ENCODE peak calls at places on chromosomes 5 and 9, in five cellular contexts. D is HCT116, C is WTC11, K is K562, U is GM12878. S is an unnamed sample.

GRCh38 chr5:90570034-90570433 is 11.4 kb downstream of the ADGRV1 start:
- DNase-seq in C (no peak), D (no peak), K (no peak), U (no peak), S (no peak)

GRCh38 chr9:127122176-127123151 is at the start of gene ANGPTL2:
- DNase-seq in D (no peak), C (peak; percentile 91), U (no peak), K (peak; percentile 23), S (no peak)

GRCh38 chr5:69299625-69300024 is 33.0 kb downstream of the CCDC125 start:
- DNase-seq in K (no peak), C (no peak), D (no peak), U (no peak), S (no peak)

GRCh38 chr9:133619791-133620190 is 10.6 kb upstream of the FAM163B start:
- DNase-seq in D (no peak), C (no peak), U (no peak), K (no peak), S (no peak)

GRCh38 chr9:87504938-87505337 is 7.3 kb downstream of the DAPK1 start:
- DNase-seq in U (no peak), D (no peak), K (no peak), C (no peak), S (no peak)

GRCh38 chr9:133004091-133005072 is 25.9 kb downstream of the GFI1B start:
- DNase-seq in C (peak; percentile 6), K (peak; percentile 89), U (no peak), D (no peak), S (no peak)

GRCh38 chr9:18755263-18755662 is 277.7 kb downstream of the SAXO1 start:
- DNase-seq in C (no peak), U (no peak), D (no peak), K (no peak), S (no peak)

GRCh38 chr5:54361683-54362411 is 51.5 kb upstream of the ARL15 start:
- DNase-seq in K (no peak), C (no peak), D (no peak), U (no peak), S (no peak)

GRCh38 chr9:136119259-136120118 is 814 bp upstream of the TMEM250 start:
- DNase-seq in D (no peak), C (peak; percentile 55), K (peak; percentile 75), U (no peak), S (no peak)

GRCh38 chr5:134122530-134122929 is 8.0 kb downstream of the TCF7 start:
- DNase-seq in K (no peak), C (no peak), U (no peak), D (no peak), S (no peak)

GRCh38 chr5:1781726-1782384 is 17.8 kb downstream of the MRPL36 start:
- DNase-seq in K (no peak), C (no peak), D (no peak), U (no peak), S (no peak)

GRCh38 chr5:54774281-54775171 is 210.9 kb downstream of the ESM1 start:
- DNase-seq in C (no peak), D (no peak), U (no peak), K (no peak), S (no peak)

GRCh38 chr5:59157001-59157527 is 574.2 kb downstream of the RAB3C start:
- DNase-seq in K (no peak), D (no peak), C (no peak), U (no peak), S (no peak)

GRCh38 chr5:43661102-43661501 is 58.1 kb downstream of the NNT start:
- DNase-seq in K (no peak), D (peak; percentile 35), U (no peak), C (peak; percentile 17), S (no peak)

GRCh38 chr5:59124983-59125960 is 542.4 kb downstream of the RAB3C start:
- DNase-seq in U (no peak), K (no peak), C (peak; percentile 17), D (no peak), S (no peak)

GRCh38 chr5:14135621-14136020 is 7.5 kb upstream of the TRIO start:
- DNase-seq in K (no peak), U (no peak), D (no peak), C (no peak), S (no peak)

GRCh38 chr5:62450259-62450658 is 37.7 kb downstream of the IPO11 start:
- DNase-seq in K (no peak), D (no peak), U (no peak), C (no peak), S (no peak)

GRCh38 chr5:76742586-76742985 is 26.7 kb downstream of the F2R start:
- DNase-seq in K (no peak), D (no peak), C (no peak), U (no peak), S (no peak)

GRCh38 chr5:131413605-131414559 is 150.0 kb downstream of the CDC42SE2 start:
- DNase-seq in K (no peak), C (no peak), D (no peak), U (peak; percentile 45), S (no peak)

GRCh38 chr9:98104445-98104881 is 14.6 kb downstream of the TRIM14 start:
- DNase-seq in C (no peak), U (no peak), K (no peak), D (no peak), S (no peak)

GRCh38 chr5:109558952-109559351 is 130.8 kb upstream of the MAN2A1 start:
- DNase-seq in C (no peak), K (no peak), D (no peak), U (no peak), S (no peak)

GRCh38 chr5:134111741-134112647 is 2.5 kb upstream of the TCF7 start:
- DNase-seq in C (no peak), D (no peak), U (no peak), K (peak; percentile 49), S (no peak)

DNA sequence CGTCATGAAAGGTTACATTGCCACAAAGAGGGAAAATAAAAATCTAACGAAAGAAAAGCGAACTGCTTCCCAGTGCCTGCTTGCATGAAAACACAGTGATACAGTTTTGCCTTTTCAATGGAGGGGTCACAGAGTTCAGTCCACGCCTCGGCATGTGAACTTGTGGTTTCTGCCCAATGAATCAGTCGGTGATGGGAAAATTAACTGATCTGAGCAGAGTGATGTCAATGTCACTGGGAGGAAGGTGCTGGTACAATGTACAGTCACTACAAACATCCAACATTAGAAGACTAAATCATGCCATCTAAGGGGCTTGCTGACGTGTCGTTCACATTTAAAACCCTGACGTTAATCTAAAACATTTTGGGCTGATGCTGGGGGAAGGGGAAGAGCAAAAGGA is 151.8 kb upstream of the MSX2 start:
- DNase-seq in K (no peak), D (no peak), C (no peak), U (no peak), S (no peak)
- TF ChIP-seq SP1 in K (no peak), D (no peak), C (no peak), U (no peak), S (no peak)

GRCh38 chr5:132812123-132812948 is 766 bp upstream of the SOWAHA start:
- DNase-seq in K (no peak), C (no peak), D (no peak), U (no peak), S (no peak)

GRCh38 chr5:132812949-132813598 is at the start of gene SOWAHA:
- DNase-seq in U (no peak), D (no peak), C (peak; percentile 63), K (no peak), S (peak; percentile 67)

GRCh38 chr5:132814441-132815294 is 1.6 kb downstream of the SOWAHA start:
- DNase-seq in C (peak; percentile 68), K (no peak), U (no peak), D (no peak), S (no peak)

GRCh38 chr5:132815454-132815853 is 2.4 kb downstream of the SOWAHA start:
- DNase-seq in K (no peak), U (no peak), D (no peak), C (no peak), S (no peak)

DNA sequence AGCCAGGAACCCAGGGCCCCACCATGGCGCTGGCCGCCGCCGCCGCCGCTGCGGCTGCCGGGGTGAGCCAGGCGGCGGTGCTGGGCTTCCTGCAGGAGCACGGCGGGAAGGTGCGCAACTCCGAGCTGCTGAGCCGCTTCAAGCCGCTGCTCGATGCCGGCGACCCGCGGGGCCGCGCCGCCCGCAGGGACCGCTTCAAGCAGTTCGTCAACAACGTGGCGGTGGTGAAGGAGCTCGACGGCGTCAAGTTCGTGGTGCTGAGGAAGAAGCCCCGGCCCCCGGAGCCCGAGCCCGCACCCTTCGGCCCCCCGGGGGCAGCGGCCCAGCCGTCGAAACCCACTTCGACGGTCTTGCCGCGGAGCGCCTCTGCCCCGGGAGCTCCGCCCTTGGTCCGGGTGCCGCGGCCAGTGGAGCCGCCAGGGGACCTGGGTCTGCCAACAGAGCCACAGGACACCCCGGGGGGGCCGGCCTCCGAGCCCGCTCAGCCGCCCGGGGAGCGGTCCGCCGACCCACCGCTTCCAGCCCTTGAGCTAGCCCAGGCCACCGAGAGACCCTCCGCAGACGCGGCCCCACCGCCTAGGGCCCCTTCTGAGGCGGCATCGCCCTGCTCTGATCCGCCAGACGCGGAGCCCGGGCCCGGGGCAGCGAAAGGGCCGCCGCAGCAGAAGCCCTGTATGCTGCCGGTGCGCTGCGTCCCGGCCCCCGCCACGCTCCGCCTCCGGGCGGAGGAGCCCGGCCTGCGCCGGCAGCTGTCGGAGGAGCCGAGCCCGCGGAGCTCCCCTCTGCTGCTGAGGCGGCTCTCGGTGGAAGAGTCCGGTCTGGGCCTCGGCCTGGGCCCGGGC is 718 bp downstream of the SOWAHA start:
- DNase-seq in C (peak; percentile 64), U (no peak), K (no peak), D (no peak), S (peak; percentile 61)
- TF ChIP-seq SP1 in C (no peak), U (no peak), K (no peak), D (no peak), S (no peak)

GRCh38 chr5:171421331-171422262 is 2.1 kb downstream of the FGF18 start:
- DNase-seq in K (no peak), C (no peak), D (no peak), U (no peak), S (no peak)
- TF ChIP-seq SP1 in K (no peak), C (no peak), D (no peak), U (no peak), S (no peak)

GRCh38 chr5:112579771-112580170 is 157.9 kb upstream of the APC start:
- DNase-seq in C (no peak), K (no peak), U (no peak), D (no peak), S (no peak)
- TF ChIP-seq SP1 in C (no peak), K (no peak), U (no peak), D (no peak), S (no peak)

GRCh38 chr5:32710335-32710858 is 724 bp upstream of the NPR3 start:
- DNase-seq in K (no peak), D (no peak), C (peak; percentile 53), U (no peak), S (peak; percentile 21)
- TF ChIP-seq SP1 in K (no peak), D (no peak), C (no peak), U (no peak), S (no peak)

GRCh38 chr5:34738381-34738780 is 82.3 kb downstream of the RAI14 start:
- DNase-seq in C (no peak), U (no peak), K (no peak), D (no peak), S (no peak)

GRCh38 chr5:34734321-34734720 is 78.2 kb downstream of the RAI14 start:
- DNase-seq in K (no peak), C (no peak), D (no peak), U (no peak), S (no peak)

GRCh38 chr5:34735436-34736426 is 79.6 kb downstream of the RAI14 start:
- DNase-seq in C (no peak), K (no peak), U (no peak), D (no peak), S (no peak)

GRCh38 chr5:34740306-34740891 is 84.3 kb downstream of the RAI14 start:
- DNase-seq in U (no peak), C (no peak), D (no peak), K (no peak), S (no peak)

GRCh38 chr5:34736445-34737119 is 80.5 kb downstream of the RAI14 start:
- DNase-seq in C (peak; percentile 57), U (no peak), K (no peak), D (peak; percentile 8), S (no peak)
- TF ChIP-seq SP1 in C (no peak), U (no peak), K (no peak), D (no peak), S (no peak)

S was measured in HEK293T.